ENCODE peak calls at places on chromosomes 12 and 14, in nine cellular contexts. X, V, Q, M, D, S, N, F and W are unnamed samples.

GRCh38 chr12:12735301-12735700 is 18.1 kb downstream of the CDKN1B start:
- DNase-seq in D (no peak), N (peak), F (peak), X (no peak), V (no peak), M (no peak), S (no peak), Q (no peak), W (no peak)

GRCh38 chr14:93320489-93320888 is 12.3 kb downstream of the BTBD7 start:
- DNase-seq in F (no peak), N (no peak), S (no peak), M (no peak), V (peak), D (no peak), X (no peak), Q (no peak), W (no peak)

GRCh38 chr14:42163136-42163535 is 556.5 kb downstream of the LRFN5 start:
- DNase-seq in F (no peak), V (no peak), Q (no peak), M (no peak), D (no peak), X (no peak), N (no peak), S (no peak), W (no peak)

GRCh38 chr14:74905595-74906142 is 17.4 kb downstream of the RPS6KL1 start:
- DNase-seq in F (peak), S (no peak), D (peak), V (peak), N (no peak), M (peak), Q (peak), X (peak), W (peak)

GRCh38 chr12:53058674-53059433 is 9.0 kb downstream of the TNS2 start:
- DNase-seq in N (no peak), V (no peak), D (no peak), Q (no peak), X (no peak), F (no peak), M (no peak), S (no peak), W (no peak)

GRCh38 chr12:110590806-110591326 is 7.7 kb upstream of the PPTC7 start:
- DNase-seq in X (no peak), F (peak), D (no peak), V (peak), Q (no peak), M (no peak), S (no peak), N (peak), W (no peak)

GRCh38 chr14:79011091-79011919 is 841.1 kb downstream of the NRXN3 start:
- DNase-seq in F (peak), M (no peak), N (peak), D (no peak), V (peak), S (peak), X (peak), Q (no peak), W (peak)

GRCh38 chr14:75223664-75224154 is 47.3 kb upstream of the TMED10 start:
- DNase-seq in Q (no peak), S (no peak), M (no peak), X (peak), V (no peak), N (peak), D (no peak), F (no peak), W (peak)

GRCh38 chr12:131345521-131346436 is 365.1 kb upstream of the SFSWAP start:
- DNase-seq in Q (no peak), F (no peak), M (peak), V (no peak), N (no peak), S (no peak), X (no peak), D (no peak), W (no peak)

GRCh38 chr14:21199611-21200570 is 44.0 kb upstream of the OR5AU1 start:
- DNase-seq in F (peak), V (no peak), X (no peak), S (peak), D (no peak), M (no peak), Q (no peak), N (no peak), W (no peak)

GRCh38 chr14:101962503-101962874 is 1.9 kb upstream of the DYNC1H1 start:
- DNase-seq in X (peak), N (peak), Q (peak), S (peak), V (peak), F (peak), D (no peak), M (peak), W (peak)

GRCh38 chr14:50835280-50835679 is 4.3 kb upstream of the NIN start:
- DNase-seq in M (no peak), Q (no peak), F (peak), V (peak), N (no peak), X (no peak), D (no peak), S (no peak), W (no peak)

GRCh38 chr12:74665690-74666089 is 128.1 kb downstream of the ATXN7L3B start:
- DNase-seq in N (no peak), Q (no peak), X (no peak), V (no peak), F (no peak), D (no peak), M (no peak), S (no peak), W (no peak)

GRCh38 chr12:30989754-30990153 is 63.2 kb downstream of the TSPAN11 start:
- DNase-seq in V (peak), Q (peak), N (no peak), X (peak), D (no peak), M (no peak), F (no peak), S (no peak), W (peak)

GRCh38 chr14:90603336-90603735 is 206.5 kb downstream of the CALM1 start:
- DNase-seq in D (no peak), M (no peak), X (no peak), F (no peak), V (no peak), S (no peak), Q (no peak), N (no peak), W (no peak)

GRCh38 chr12:45637706-45638105 is 91.8 kb upstream of the ARID2 start:
- DNase-seq in Q (no peak), F (peak), S (peak), M (no peak), N (peak), D (no peak), V (peak), X (no peak), W (no peak)

GRCh38 chr12:77980782-77981181 is 150.1 kb downstream of the NAV3 start:
- DNase-seq in Q (no peak), M (no peak), F (no peak), S (no peak), N (no peak), D (no peak), V (no peak), X (no peak), W (no peak)

GRCh38 chr12:674272-674781 is 11.1 kb upstream of the NINJ2 start:
- DNase-seq in N (no peak), F (peak), X (no peak), M (peak), V (no peak), Q (no peak), S (no peak), D (peak), W (no peak)
- H3K4me3 ChIP-seq in N (no peak), F (no peak), X (no peak), M (no peak), V (no peak), Q (no peak), S (no peak), D (no peak), W (no peak)

DNA sequence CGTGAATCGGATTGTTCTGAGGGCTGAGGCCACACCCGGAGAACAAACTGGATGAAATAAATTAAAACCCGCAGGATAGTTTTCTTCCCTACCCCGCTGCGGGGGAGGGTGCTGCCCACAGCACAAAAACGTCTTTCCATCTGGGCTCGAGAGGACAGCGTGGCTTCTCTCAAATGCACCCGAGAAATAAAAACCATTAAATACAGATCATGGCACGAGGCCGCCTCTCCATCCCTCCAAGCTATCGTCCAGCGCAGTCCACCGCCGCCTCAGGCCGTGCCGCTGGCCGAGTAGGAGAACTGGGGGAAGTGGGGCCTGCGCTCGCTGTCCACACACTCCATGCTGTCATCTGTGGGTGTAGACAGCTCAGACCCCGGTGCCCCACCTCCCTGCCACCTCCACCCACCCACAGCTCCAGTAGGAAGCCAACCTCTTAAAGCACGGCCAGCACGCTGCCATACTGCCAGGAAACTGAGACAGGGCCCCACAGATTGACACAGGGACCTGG is 17.2 kb downstream of the SIVA1 start:
- DNase-seq in V (no peak), F (no peak), M (no peak), S (no peak), D (no peak), Q (no peak), X (no peak), N (no peak), W (no peak)
- H3K4me3 ChIP-seq in V (no peak), F (no peak), M (no peak), S (no peak), D (no peak), Q (no peak), X (no peak), N (no peak), W (no peak)

GRCh38 chr14:105397350-105397931 is 897 bp upstream of the TEX22 start:
- DNase-seq in S (no peak), F (no peak), V (no peak), Q (peak), X (no peak), D (no peak), N (no peak), M (no peak), W (no peak)
- H3K4me3 ChIP-seq in S (no peak), F (peak), V (no peak), Q (no peak), X (peak), D (peak), N (peak), M (no peak), W (peak)

GRCh38 chr12:41521872-41522379 is 333.8 kb downstream of the PDZRN4 start:
- DNase-seq in F (peak), X (no peak), S (peak), Q (no peak), M (no peak), D (no peak), N (peak), V (peak), W (no peak)
- H3K4me3 ChIP-seq in F (peak), X (no peak), S (peak), Q (no peak), M (no peak), D (no peak), N (peak), V (peak), W (no peak)

GRCh38 chr12:132491349-132491663 is 1.4 kb downstream of the FBRSL1 start:
- DNase-seq in D (no peak), F (no peak), N (no peak), S (no peak), M (no peak), V (no peak), Q (no peak), X (no peak), W (no peak)

GRCh38 chr12:132493482-132494178 is 3.7 kb downstream of the FBRSL1 start:
- DNase-seq in D (no peak), V (no peak), N (no peak), F (no peak), S (no peak), Q (no peak), M (no peak), X (no peak), W (no peak)

GRCh38 chr12:132492951-132493350 is 3.0 kb downstream of the FBRSL1 start:
- DNase-seq in X (no peak), M (no peak), N (no peak), V (no peak), S (no peak), Q (no peak), D (no peak), F (no peak), W (no peak)

GRCh38 chr12:132491761-132492378 is 1.9 kb downstream of the FBRSL1 start:
- DNase-seq in F (no peak), N (no peak), D (no peak), Q (no peak), M (no peak), S (no peak), V (no peak), X (no peak), W (no peak)

DNA sequence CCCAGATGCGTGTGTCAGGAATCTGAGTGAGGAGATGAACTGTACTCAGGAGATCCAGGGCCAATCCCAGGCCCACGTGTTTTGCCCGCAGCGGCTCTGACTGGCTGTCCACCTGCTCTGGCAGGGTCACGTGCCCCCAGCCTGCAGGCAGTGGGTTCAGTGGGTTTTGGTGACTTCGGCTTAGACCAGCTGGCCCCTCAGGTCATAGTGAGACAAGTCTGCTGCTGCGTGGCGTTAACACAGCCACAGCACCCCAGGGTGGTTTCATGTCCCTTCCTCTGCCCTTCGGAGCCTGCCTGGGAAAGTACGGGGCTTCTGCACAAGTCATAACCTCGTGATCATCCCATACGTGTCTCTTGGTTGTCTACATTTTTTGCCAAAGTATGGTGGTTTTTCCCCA is 2.6 kb downstream of the FBRSL1 start:
- DNase-seq in F (no peak), V (no peak), N (no peak), Q (no peak), M (no peak), S (no peak), D (no peak), X (no peak), W (no peak)
- H3K4me3 ChIP-seq in F (no peak), V (no peak), N (no peak), Q (no peak), M (no peak), S (no peak), D (peak), X (no peak), W (peak)